ENCODE peak calls at places on chromosomes 11 and 22, in four cellular contexts. T, Z, Y and X are unnamed samples.

GRCh38 chr11:117950320-117950719 is 21.1 kb upstream of the TMPRSS13 start:
- DNase-seq in Z (no peak), Y (no peak), T (no peak), X (no peak)

GRCh38 chr11:19744130-19744529 is 31.5 kb downstream of the NAV2 start:
- DNase-seq in Y (no peak), Z (no peak), T (no peak), X (no peak)

GRCh38 chr11:73087730-73088129 is 54.4 kb downstream of the FCHSD2 start:
- DNase-seq in Y (no peak), T (peak), Z (no peak), X (peak)

GRCh38 chr11:123521001-123521400 is 90.9 kb downstream of the GRAMD1B start:
- DNase-seq in T (no peak), Z (no peak), Y (no peak), X (no peak)

GRCh38 chr22:20237480-20238440 is 30.4 kb downstream of the RTN4R start:
- DNase-seq in T (no peak), Z (no peak), Y (no peak), X (no peak)

GRCh38 chr11:75161506-75161905 is 10.6 kb downstream of the SLCO2B1 start:
- DNase-seq in Z (no peak), Y (no peak), T (no peak), X (no peak)

GRCh38 chr11:122215244-122215992 is 99.4 kb upstream of the BLID start:
- DNase-seq in Z (peak), T (peak), Y (peak), X (peak)

GRCh38 chr11:46099973-46100335 is 21.3 kb downstream of the PHF21A start:
- DNase-seq in T (peak), Z (no peak), Y (no peak), X (peak)

GRCh38 chr11:129283141-129283540 is 91.0 kb upstream of the ARHGAP32 start:
- DNase-seq in Y (no peak), T (no peak), Z (no peak), X (no peak)

GRCh38 chr22:36528336-36528735 is 630 bp downstream of the EIF3D start:
- DNase-seq in T (peak), Z (no peak), Y (no peak), X (no peak)

GRCh38 chr22:40953446-40953845 is 2.3 kb downstream of the RBX1 start:
- DNase-seq in T (peak), Z (no peak), Y (no peak), X (peak)

GRCh38 chr11:73652046-73652730 is 5.8 kb downstream of the PLEKHB1 start:
- DNase-seq in T (no peak), Y (peak), Z (peak), X (no peak)

GRCh38 chr11:114278342-114279065 is 17.7 kb upstream of the NNMT start:
- DNase-seq in Y (no peak), T (no peak), Z (no peak), X (no peak)

GRCh38 chr11:63510360-63511130 is 4.7 kb downstream of the LGALS12 start:
- DNase-seq in Y (peak), T (peak), Z (peak), X (peak)

GRCh38 chr11:67197606-67198005 is 68.7 kb upstream of the GRK2 start:
- DNase-seq in Y (no peak), Z (no peak), T (no peak), X (no peak)

GRCh38 chr11:134370526-134371435 is 39.0 kb downstream of the GLB1L2 start:
- DNase-seq in T (no peak), Z (no peak), Y (no peak), X (no peak)

GRCh38 chr11:8310743-8311298 is 47.1 kb upstream of the LMO1 start:
- DNase-seq in Z (no peak), T (no peak), Y (no peak), X (no peak)

GRCh38 chr11:118435233-118435892 is 929 bp upstream of the KMT2A start:
- DNase-seq in Z (peak), Y (no peak), T (peak), X (peak)

GRCh38 chr22:29427176-29427760 is 11.1 kb upstream of the RFPL1 start:
- DNase-seq in Y (no peak), T (no peak), Z (no peak), X (no peak)

GRCh38 chr11:19879309-19880087 is 166.9 kb downstream of the NAV2 start:
- DNase-seq in T (no peak), Y (no peak), Z (no peak), X (no peak)

GRCh38 chr11:79045018-79045787 is 395.6 kb downstream of the TENM4 start:
- DNase-seq in Z (no peak), T (no peak), Y (no peak), X (no peak)

GRCh38 chr11:79439893-79440450 is 858 bp downstream of the TENM4 start:
- DNase-seq in Z (peak), T (no peak), Y (no peak), X (no peak)

GRCh38 chr11:135075740-135076139 is 663.7 kb upstream of the B3GAT1 start:
- DNase-seq in Z (no peak), Y (no peak), T (peak), X (peak)

GRCh38 chr11:125001073-125001764 is 47.2 kb downstream of the CCDC15 start:
- DNase-seq in T (no peak), Y (no peak), Z (no peak), X (no peak)

GRCh38 chr11:113643701-113644100 is 62.4 kb downstream of the TMPRSS5 start:
- DNase-seq in T (no peak), Y (no peak), Z (no peak), X (no peak)

GRCh38 chr22:26642465-26643367 is 14.7 kb upstream of the MIAT start:
- DNase-seq in Y (no peak), Z (no peak), T (no peak), X (no peak)

GRCh38 chr22:22450343-22450839 is 58.2 kb downstream of the ZNF280B start:
- DNase-seq in Z (no peak), Y (peak), T (no peak), X (no peak)

GRCh38 chr11:2577071-2578005 is 122.5 kb downstream of the KCNQ1OT1 start:
- DNase-seq in T (no peak), Y (no peak), Z (no peak), X (no peak)

GRCh38 chr11:13073119-13073981 is 64.2 kb downstream of the RASSF10 start:
- DNase-seq in Y (no peak), T (peak), Z (no peak), X (peak)

GRCh38 chr11:66289548-66290331 is 797 bp upstream of the YIF1A start:
- DNase-seq in Z (no peak), Y (no peak), T (no peak), X (no peak)

GRCh38 chr11:15742626-15743243 is 613.6 kb downstream of the SOX6 start:
- DNase-seq in T (peak), Z (no peak), Y (no peak), X (no peak)

GRCh38 chr11:96341237-96342130 is 1.5 kb downstream of the MAML2 start:
- DNase-seq in Z (peak), T (peak), Y (peak), X (peak)

GRCh38 chr11:22387126-22387525 is 48.9 kb downstream of the SLC17A6 start:
- DNase-seq in Y (no peak), Z (no peak), T (no peak), X (no peak)

GRCh38 chr22:22825213-22825593 is 62.4 kb upstream of the IGLL5 start:
- DNase-seq in Z (no peak), Y (no peak), T (no peak), X (no peak)

GRCh38 chr11:117688255-117688797 is 108.7 kb downstream of the DSCAML1 start:
- DNase-seq in Y (no peak), T (no peak), Z (no peak), X (no peak)